ENCODE peak calls at places on chromosomes 7 and 10, in ten cellular contexts. W is occipital lobe; X is endothelial cell; O is EH; G is activated CD4-positive, alpha-beta T cell treated with anti-CD3 and anti-CD28 coated beads for 24 hours; H is activated CD8-positive, alpha-beta memory T cell treated with anti-CD3 and anti-CD28 coated beads, Interleukin-2, amount 50 U/mL, for 48 hours; R is hippocampal formation; U is GM20000; L is bronchial epithelial cell; A is progenitor cell of endocrine pancreas. B is an unnamed sample.

GRCh38 chr7:157660971-157661610 is 324.3 kb downstream of the DNAJB6 start:
- DNase-seq in O (no peak), U (no peak), H (no peak), A (no peak), X (no peak), W (no peak), L (no peak), R (no peak), G (no peak), B (no peak)

GRCh38 chr10:70523044-70523443 is 44.5 kb downstream of the PALD1 start:
- DNase-seq in A (no peak), R (no peak), O (no peak), G (no peak), H (no peak), L (no peak), W (no peak), U (no peak), X (no peak), B (no peak)

GRCh38 chr7:107372298-107372697 is 97.6 kb upstream of the GPR22 start:
- DNase-seq in R (no peak), U (no peak), O (peak; percentile 80), G (no peak), W (no peak), X (no peak), L (peak; percentile 58), A (no peak), H (no peak), B (no peak)

GRCh38 chr10:28551086-28551485 is 18.2 kb downstream of the WAC start:
- DNase-seq in O (peak; percentile 37), U (no peak), W (no peak), L (peak; percentile 15), R (no peak), A (no peak), H (no peak), X (no peak), G (no peak), B (no peak)

GRCh38 chr7:155457544-155458316 is at the start of gene EN2:
- DNase-seq in O (no peak), U (peak; percentile 64), L (no peak), X (no peak), G (no peak), R (no peak), A (no peak), W (no peak), H (peak; percentile 59), B (no peak)

GRCh38 chr7:69967152-69967591 is 368.9 kb downstream of the AUTS2 start:
- DNase-seq in X (peak; percentile 7), A (no peak), R (no peak), L (no peak), G (no peak), U (no peak), O (no peak), W (no peak), H (no peak), B (no peak)

GRCh38 chr7:157153260-157153659 is 14.5 kb downstream of the UBE3C start:
- DNase-seq in A (no peak), L (no peak), O (no peak), G (no peak), X (no peak), W (no peak), U (no peak), R (no peak), H (no peak), B (no peak)

GRCh38 chr10:30434273-30435067 is 486 bp downstream of the MAP3K8 start:
- DNase-seq in L (peak; percentile 48), R (no peak), G (no peak), H (peak; percentile 83), A (peak; percentile 66), O (peak; percentile 83), X (peak; percentile 66), W (peak; percentile 34), U (peak; percentile 81), B (no peak)

GRCh38 chr10:77989081-77989724 is 40.1 kb downstream of the POLR3A start:
- DNase-seq in O (no peak), R (peak; percentile 15), G (no peak), H (no peak), X (no peak), A (no peak), W (peak; percentile 31), U (no peak), L (no peak), B (no peak)

GRCh38 chr10:91589015-91589655 is 43.7 kb downstream of the PPP1R3C start:
- DNase-seq in O (peak; percentile 86), R (no peak), G (no peak), U (no peak), W (no peak), X (no peak), H (no peak), A (no peak), L (no peak), B (no peak)

GRCh38 chr7:35011085-35011484 is 26.2 kb downstream of the DPY19L1 start:
- DNase-seq in W (no peak), X (no peak), L (no peak), U (no peak), H (no peak), O (no peak), A (no peak), G (no peak), R (no peak), B (no peak)

GRCh38 chr10:66455304-66455703 is 470.5 kb upstream of the LRRTM3 start:
- DNase-seq in H (no peak), R (no peak), A (no peak), L (peak; percentile 18), G (no peak), O (no peak), X (no peak), W (no peak), U (no peak), B (no peak)

GRCh38 chr10:62653254-62653653 is 151.3 kb upstream of the ADO start:
- DNase-seq in X (no peak), H (no peak), L (no peak), W (no peak), G (no peak), A (no peak), U (peak; percentile 78), R (no peak), O (no peak), B (no peak)

GRCh38 chr10:61992683-61993629 is 91.5 kb downstream of the ARID5B start:
- DNase-seq in W (no peak), R (no peak), H (no peak), X (no peak), L (peak; percentile 93), A (no peak), O (peak; percentile 91), U (no peak), G (peak; percentile 38), B (no peak)

GRCh38 chr10:79905322-79906314 is 43.3 kb downstream of the SFTPD start:
- DNase-seq in R (no peak), O (peak; percentile 69), U (no peak), A (no peak), W (no peak), H (no peak), G (no peak), L (peak; percentile 33), X (no peak), B (no peak)

GRCh38 chr7:155670521-155670920 is 26.1 kb downstream of the RBM33 start:
- DNase-seq in W (no peak), H (no peak), G (no peak), A (no peak), X (no peak), U (no peak), O (peak; percentile 17), L (no peak), R (no peak), B (no peak)

GRCh38 chr7:116706668-116707126 is 34.7 kb downstream of the MET start:
- DNase-seq in W (no peak), G (no peak), X (no peak), L (peak; percentile 83), O (peak; percentile 83), U (no peak), A (no peak), H (no peak), R (no peak), B (no peak)

GRCh38 chr7:17633099-17633498 is 307.2 kb downstream of the SNX13 start:
- DNase-seq in X (no peak), U (no peak), R (no peak), O (peak; percentile 62), G (no peak), W (no peak), L (peak; percentile 92), A (no peak), H (no peak), B (no peak)

GRCh38 chr10:91313761-91314520 is 93.5 kb downstream of the PCGF5 start:
- DNase-seq in G (no peak), U (peak; percentile 33), O (peak; percentile 58), W (no peak), R (peak; percentile 2), A (no peak), H (no peak), X (no peak), L (peak; percentile 29), B (no peak)

GRCh38 chr7:5345171-5345570 is 62.4 kb downstream of the SLC29A4 start:
- DNase-seq in O (no peak), A (no peak), R (no peak), G (no peak), H (no peak), X (no peak), W (no peak), U (no peak), L (no peak), B (no peak)

GRCh38 chr7:27647052-27647451 is 15.6 kb downstream of the HIBADH start:
- DNase-seq in O (peak; percentile 69), L (peak; percentile 85), W (no peak), A (no peak), U (no peak), G (no peak), X (no peak), H (no peak), R (no peak), B (no peak)

GRCh38 chr7:105011771-105012502 is 2.1 kb upstream of the KMT2E start:
- DNase-seq in U (no peak), O (peak; percentile 35), W (no peak), A (no peak), X (peak; percentile 21), L (no peak), H (peak; percentile 71), G (peak; percentile 15), R (no peak), B (no peak)

GRCh38 chr10:112919721-112920120 is 30.3 kb upstream of the TCF7L2 start:
- DNase-seq in O (peak; percentile 85), G (no peak), A (no peak), U (no peak), R (no peak), H (no peak), X (no peak), W (no peak), L (peak; percentile 95), B (no peak)

GRCh38 chr10:88062798-88063472 is 199.5 kb downstream of the PTEN start:
- DNase-seq in O (peak; percentile 80), A (no peak), X (no peak), U (no peak), L (peak; percentile 52), G (no peak), R (no peak), H (no peak), W (no peak), B (no peak)

GRCh38 chr7:55588379-55588699 is 16.0 kb upstream of the VOPP1 start:
- DNase-seq in W (no peak), A (no peak), R (no peak), G (no peak), H (no peak), U (no peak), L (peak; percentile 21), X (no peak), O (no peak), B (no peak)

GRCh38 chr7:41624818-41625217 is 78.1 kb downstream of the INHBA start:
- DNase-seq in X (no peak), G (no peak), L (peak; percentile 41), U (no peak), W (no peak), R (no peak), H (no peak), O (peak; percentile 56), A (no peak), B (no peak)

GRCh38 chr7:15305002-15305600 is 256.7 kb downstream of the AGMO start:
- DNase-seq in R (peak; percentile 22), O (peak; percentile 59), X (peak; percentile 57), A (peak; percentile 22), G (no peak), U (peak; percentile 6), W (peak; percentile 7), L (peak; percentile 51), H (no peak), B (no peak)

GRCh38 chr7:27834179-27834921 is 94.4 kb downstream of the TAX1BP1 start:
- DNase-seq in G (no peak), A (no peak), H (no peak), O (no peak), R (no peak), U (no peak), W (no peak), X (no peak), L (no peak), B (no peak)